ENCODE peak calls at places on chromosomes 3 and 15, in seven cellular contexts. V, I, A, P, O, E and C are unnamed samples.
A peak's percentile ranks its signal among the peaks of the same experiment; 100 is the strongest.

GRCh38 chr3:54936561-54936960 is 8.7 kb upstream of the LRTM1 start:
- DNase-seq in I (no peak), A (no peak), E (no peak), V (no peak), P (no peak), O (no peak), C (no peak)

GRCh38 chr3:47475029-47475569 is 642 bp downstream of the SCAP start:
- DNase-seq in V (no peak), P (peak; percentile 82), A (peak; percentile 14), O (no peak), E (no peak), I (peak; percentile 45), C (peak; percentile 75)

GRCh38 chr3:18425641-18426403 is 683 bp upstream of the SATB1 start:
- DNase-seq in I (peak; percentile 78), A (peak; percentile 67), V (peak; percentile 51), E (peak; percentile 88), P (no peak), O (no peak), C (peak; percentile 72)

GRCh38 chr3:48784426-48785120 is 63.1 kb downstream of the PRKAR2A start:
- DNase-seq in A (no peak), P (peak; percentile 79), V (no peak), E (no peak), I (no peak), O (no peak), C (no peak)

GRCh38 chr3:125212509-125213372 is at the start of gene SLC12A8:
- DNase-seq in A (peak; percentile 50), V (no peak), E (peak; percentile 75), O (no peak), P (no peak), I (peak; percentile 47), C (no peak)

GRCh38 chr3:41608267-41608822 is 353.6 kb downstream of the ULK4 start:
- DNase-seq in I (no peak), O (no peak), E (no peak), P (no peak), V (no peak), A (no peak), C (no peak)

GRCh38 chr3:160921020-160921635 is 165.1 kb downstream of the PPM1L start:
- DNase-seq in E (no peak), V (peak; percentile 18), A (no peak), O (no peak), I (peak; percentile 60), P (no peak), C (no peak)

GRCh38 chr3:164030194-164030593 is 1048.1 kb downstream of the SI start:
- DNase-seq in O (no peak), E (no peak), V (no peak), I (no peak), A (no peak), P (no peak), C (no peak)

GRCh38 chr3:20608054-20608738 is 422.2 kb upstream of the SGO1 start:
- DNase-seq in V (no peak), I (no peak), P (no peak), O (peak; percentile 38), E (no peak), A (no peak), C (no peak)

GRCh38 chr3:186705882-186706780 is 11.0 kb upstream of the KNG1 start:
- DNase-seq in P (no peak), O (no peak), E (no peak), I (no peak), V (no peak), A (no peak), C (no peak)

GRCh38 chr3:125236331-125236903 is 23.9 kb upstream of the SLC12A8 start:
- DNase-seq in I (no peak), E (peak; percentile 55), V (no peak), P (no peak), A (no peak), O (no peak), C (no peak)

GRCh38 chr15:78957416-78958093 is 12.7 kb upstream of the CTSH start:
- DNase-seq in E (no peak), V (no peak), P (no peak), I (no peak), A (no peak), O (no peak), C (no peak)

GRCh38 chr3:64687381-64687780 is 419 bp downstream of the ADAMTS9 start:
- DNase-seq in E (no peak), O (peak; percentile 69), P (peak; percentile 62), I (no peak), A (peak; percentile 8), V (no peak), C (peak; percentile 81)

GRCh38 chr3:111070772-111071256 is 802 bp upstream of the NECTIN3 start:
- DNase-seq in I (no peak), V (no peak), P (no peak), A (no peak), E (no peak), O (peak; percentile 65), C (no peak)

GRCh38 chr3:111072016-111072891 is 638 bp downstream of the NECTIN3 start:
- DNase-seq in E (peak; percentile 77), I (peak; percentile 65), O (peak; percentile 68), P (peak; percentile 76), V (peak; percentile 7), A (peak; percentile 54), C (peak; percentile 79)

GRCh38 chr3:111069974-111070751 is 1.5 kb upstream of the NECTIN3 start:
- DNase-seq in A (peak; percentile 22), O (peak; percentile 69), I (peak; percentile 40), P (no peak), E (peak; percentile 79), V (peak; percentile 25), C (no peak)

GRCh38 chr3:111071257-111072015 is at the start of gene NECTIN3:
- DNase-seq in P (peak; percentile 96), V (peak; percentile 94), I (peak; percentile 96), O (peak; percentile 98), E (peak; percentile 97), A (peak; percentile 96), C (peak; percentile 96)

DNA sequence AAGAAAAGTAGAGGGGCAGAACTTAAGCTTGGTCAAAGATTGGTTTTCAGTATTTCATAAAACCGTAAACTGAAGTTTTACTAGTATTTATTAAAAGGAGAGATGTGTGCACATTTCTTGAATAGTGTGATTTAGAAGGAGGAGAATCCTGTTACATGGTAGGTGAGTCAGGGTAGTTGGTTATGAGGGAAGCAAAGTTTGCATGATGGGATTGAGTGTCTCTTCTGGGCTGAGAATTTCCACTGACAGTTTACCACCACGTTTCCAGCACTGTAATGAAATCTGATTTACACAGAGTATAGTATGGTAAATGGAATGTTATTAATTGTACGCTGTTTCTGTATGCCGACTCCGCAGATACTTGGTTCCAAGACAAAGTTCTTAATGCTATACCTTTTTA is 1.6 kb downstream of the NECTIN3 start:
- DNase-seq in A (no peak), E (no peak), I (peak; percentile 19), V (no peak), O (no peak), P (peak; percentile 70), C (no peak)
- H3K4me3 ChIP-seq in A (peak overlapping the region; percentile 94), E (peak overlapping the region; percentile 83), I (peak overlapping the region; percentile 92), V (peak overlapping the region; percentile 84), O (peak overlapping the region; percentile 85), P (peak overlapping the region; percentile 91), C (peak overlapping the region; percentile 98)

GRCh38 chr3:197545111-197545510 is 10.7 kb downstream of the BDH1 start:
- DNase-seq in O (no peak), I (no peak), E (no peak), V (no peak), P (no peak), A (no peak), C (no peak)

GRCh38 chr3:197546307-197547085 is 9.3 kb downstream of the BDH1 start:
- DNase-seq in A (no peak), E (peak; percentile 61), P (peak; percentile 34), V (no peak), I (no peak), O (no peak), C (no peak)

GRCh38 chr3:197549261-197549885 is 6.4 kb downstream of the BDH1 start:
- DNase-seq in E (peak; percentile 44), A (no peak), O (no peak), P (peak; percentile 34), V (no peak), I (no peak), C (no peak)

GRCh38 chr3:197547206-197547605 is 8.6 kb downstream of the BDH1 start:
- DNase-seq in E (no peak), O (no peak), V (no peak), I (no peak), A (peak; percentile 65), P (peak; percentile 52), C (no peak)

GRCh38 chr3:197547618-197548017 is 8.2 kb downstream of the BDH1 start:
- DNase-seq in E (peak; percentile 76), V (no peak), O (no peak), I (peak; percentile 80), A (peak; percentile 59), P (peak; percentile 62), C (no peak)
- TF ChIP-seq CTCF in E (peak; percentile 19), V (no peak), O (no peak), I (peak; percentile 52), A (no peak), P (no peak), C (no peak)

GRCh38 chr15:31733424-31733823 is 296.9 kb upstream of the CHRNA7 start:
- DNase-seq in I (no peak), P (no peak), A (no peak), V (no peak), O (no peak), E (no peak), C (no peak)

GRCh38 chr15:31732695-31733094 is 297.6 kb upstream of the CHRNA7 start:
- DNase-seq in I (no peak), O (no peak), V (no peak), P (peak; percentile 50), E (no peak), A (no peak), C (no peak)

GRCh38 chr15:31727612-31728011 is 302.7 kb upstream of the CHRNA7 start:
- DNase-seq in P (no peak), V (no peak), E (no peak), O (no peak), I (no peak), A (no peak), C (no peak)
- H3K27ac ChIP-seq in P (no peak overlapping the region), V (no peak overlapping the region), E (no peak overlapping the region), O (no peak overlapping the region), I (no peak overlapping the region), A (no peak overlapping the region), C (no peak overlapping the region)

GRCh38 chr15:27961801-27962200 is 137.3 kb downstream of the OCA2 start:
- DNase-seq in I (no peak), V (no peak), A (no peak), E (no peak), P (no peak), O (no peak), C (no peak)
- H3K4me3 ChIP-seq in I (no peak overlapping the region), V (no peak overlapping the region), A (no peak overlapping the region), E (no peak overlapping the region), P (no peak overlapping the region), O (no peak overlapping the region), C (no peak overlapping the region)

GRCh38 chr3:194134757-194135515 is 1.0 kb upstream of the HES1 start:
- DNase-seq in A (peak; percentile 93), E (peak; percentile 98), O (peak; percentile 98), I (peak; percentile 98), V (peak; percentile 96), P (peak; percentile 99), C (peak; percentile 96)

GRCh38 chr3:194134231-194134756 is 1.7 kb upstream of the HES1 start:
- DNase-seq in E (no peak), A (peak; percentile 51), I (no peak), P (peak; percentile 93), V (no peak), O (peak; percentile 87), C (no peak)

GRCh38 chr3:194136519-194137313 is 768 bp downstream of the HES1 start:
- DNase-seq in I (peak; percentile 63), P (peak; percentile 92), E (peak; percentile 95), O (peak; percentile 91), V (no peak), A (peak; percentile 69), C (peak; percentile 93)

GRCh38 chr3:194135806-194136518 is at the start of gene HES1:
- DNase-seq in P (peak; percentile 100), I (peak; percentile 99), E (peak; percentile 98), V (peak; percentile 96), A (peak; percentile 95), O (peak; percentile 97), C (peak; percentile 96)

GRCh38 chr3:194135516-194135805 is 487 bp upstream of the HES1 start:
- DNase-seq in P (no peak), V (no peak), E (no peak), I (peak; percentile 34), A (no peak), O (no peak), C (no peak)
- TF ChIP-seq CTCF in P (no peak), V (no peak), E (no peak), I (no peak), A (no peak), O (no peak), C (no peak)